ENCODE peak calls at places on chromosomes 5 and 9, in five cellular contexts. G is HCT116; X is AG08396; W is mesendoderm; F is stimulated activated CD4-positive, alpha-beta T cell treated with anti-CD3 and anti-CD28 coated beads, Interleukin-12 subunit alpha, Interleukin-12 subunit beta, amount 100 ng/mL, for 4 hours. H is an unnamed sample.

GRCh38 chr5:129020683-129021082 is 55.4 kb downstream of the SLC27A6 start:
- DNase-seq in G (no peak), X (no peak), W (no peak), F (no peak), H (no peak)

GRCh38 chr9:72826954-72827953 is 125.6 kb downstream of the ALDH1A1 start:
- DNase-seq in G (no peak), X (no peak), W (no peak), F (no peak), H (no peak)

GRCh38 chr9:90839183-90839582 is 37.6 kb downstream of the SYK start:
- DNase-seq in G (no peak), X (no peak), W (no peak), F (no peak), H (no peak)

GRCh38 chr9:35452481-35452880 is 37.4 kb upstream of the RUSC2 start:
- DNase-seq in G (no peak), X (no peak), W (peak), F (no peak), H (no peak)

GRCh38 chr9:121222524-121223171 is 21.0 kb upstream of the RAB14 start:
- DNase-seq in G (peak), X (no peak), W (peak), F (no peak), H (no peak)

GRCh38 chr5:131417240-131417869 is 153.5 kb downstream of the CDC42SE2 start:
- DNase-seq in G (peak), X (peak), W (peak), F (peak), H (peak)

GRCh38 chr5:98205691-98206461 is 567.6 kb upstream of the RGMB start:
- DNase-seq in G (no peak), X (no peak), W (peak), F (no peak), H (no peak)

GRCh38 chr5:116577064-116577788 is 2.6 kb upstream of the SEMA6A start:
- DNase-seq in G (no peak), X (no peak), W (peak), F (no peak), H (no peak)

GRCh38 chr9:31030741-31031202 is 1353.7 kb upstream of the ACO1 start:
- DNase-seq in G (no peak), X (peak), W (peak), F (no peak), H (no peak)

GRCh38 chr9:133054966-133055365 is 6.8 kb upstream of the CEL start:
- DNase-seq in G (no peak), X (peak), W (no peak), F (no peak), H (no peak)

GRCh38 chr9:135301271-135302263 is 178.0 kb upstream of the PPP1R26 start:
- DNase-seq in G (no peak), X (no peak), W (no peak), F (no peak), H (no peak)